ENCODE peak calls at places on chromosomes 5 and 9, in six cellular contexts. X is H1, Z is WTC11, M is GM23338, E is K562, N is HepG2. J is an unnamed sample.

GRCh38 chr5:159821541-159821940 is 94.7 kb upstream of the ADRA1B start:
- DNase-seq in N (no peak), M (no peak), X (no peak), Z (no peak), E (no peak), J (no peak)

GRCh38 chr5:107640568-107640967 is 30.2 kb downstream of the EFNA5 start:
- DNase-seq in Z (no peak), M (no peak), X (no peak), N (no peak), E (no peak), J (no peak)

GRCh38 chr5:151039665-151040064 is 19.3 kb downstream of the GPX3 start:
- DNase-seq in E (no peak), N (no peak), M (no peak), Z (no peak), X (no peak), J (no peak)

GRCh38 chr9:36780186-36780585 is 207.5 kb downstream of the MELK start:
- DNase-seq in M (no peak), N (no peak), E (no peak), X (no peak), Z (no peak), J (no peak)

GRCh38 chr9:137383453-137384115 is 39.4 kb downstream of the EXD3 start:
- DNase-seq in N (no peak), E (no peak), X (no peak), M (no peak), Z (peak), J (no peak)

GRCh38 chr9:136566899-136567298 is 21.1 kb upstream of the NOTCH1 start:
- DNase-seq in Z (no peak), N (no peak), M (no peak), X (no peak), E (no peak), J (no peak)

GRCh38 chr5:169344629-169345028 is 43.7 kb upstream of the SLIT3 start:
- DNase-seq in Z (no peak), M (no peak), X (no peak), N (no peak), E (no peak), J (no peak)

GRCh38 chr9:16321461-16322119 is 548.9 kb downstream of the BNC2 start:
- DNase-seq in E (no peak), Z (no peak), X (no peak), M (no peak), N (no peak), J (no peak)

GRCh38 chr5:35202319-35203111 is 27.8 kb downstream of the PRLR start:
- DNase-seq in M (peak), Z (peak), N (peak), E (peak), X (peak), J (no peak)

GRCh38 chr5:51389582-51390463 is 6.6 kb downstream of the ISL1 start:
- DNase-seq in X (no peak), M (peak), N (no peak), Z (peak), E (no peak), J (no peak)

GRCh38 chr9:5393497-5393896 is 44.2 kb downstream of the PLGRKT start:
- DNase-seq in X (no peak), Z (no peak), M (no peak), N (no peak), E (no peak), J (no peak)

GRCh38 chr9:14351206-14351605 is 37.3 kb upstream of the NFIB start:
- DNase-seq in X (no peak), Z (no peak), N (no peak), E (no peak), M (no peak), J (no peak)

GRCh38 chr9:96495341-96495740 is 45.4 kb downstream of the HABP4 start:
- DNase-seq in M (no peak), N (no peak), E (no peak), X (no peak), Z (no peak), J (no peak)

GRCh38 chr5:65790371-65791163 is 68.6 kb downstream of the NLN start:
- DNase-seq in X (no peak), E (no peak), N (no peak), Z (no peak), M (no peak), J (no peak)

GRCh38 chr5:143003328-143003636 is 233.1 kb downstream of the ARHGAP26 start:
- DNase-seq in E (no peak), M (no peak), Z (no peak), N (no peak), X (no peak), J (no peak)
- TF ChIP-seq CREB1 in E (no peak), M (no peak), Z (no peak), N (no peak), X (no peak), J (no peak)

GRCh38 chr5:128536861-128537305 is 1.2 kb downstream of the FBN2 start:
- DNase-seq in X (no peak), M (peak), Z (peak), E (no peak), N (no peak), J (no peak)

GRCh38 chr5:128534729-128535128 is 3.3 kb downstream of the FBN2 start:
- DNase-seq in M (no peak), Z (no peak), E (no peak), N (no peak), X (no peak), J (no peak)

GRCh38 chr5:128537306-128537998 is 593 bp downstream of the FBN2 start:
- DNase-seq in X (no peak), E (no peak), N (no peak), M (peak), Z (peak), J (no peak)

GRCh38 chr5:128536229-128536860 is 1.7 kb downstream of the FBN2 start:
- DNase-seq in E (no peak), X (no peak), M (peak), N (no peak), Z (peak), J (no peak)

DNA sequence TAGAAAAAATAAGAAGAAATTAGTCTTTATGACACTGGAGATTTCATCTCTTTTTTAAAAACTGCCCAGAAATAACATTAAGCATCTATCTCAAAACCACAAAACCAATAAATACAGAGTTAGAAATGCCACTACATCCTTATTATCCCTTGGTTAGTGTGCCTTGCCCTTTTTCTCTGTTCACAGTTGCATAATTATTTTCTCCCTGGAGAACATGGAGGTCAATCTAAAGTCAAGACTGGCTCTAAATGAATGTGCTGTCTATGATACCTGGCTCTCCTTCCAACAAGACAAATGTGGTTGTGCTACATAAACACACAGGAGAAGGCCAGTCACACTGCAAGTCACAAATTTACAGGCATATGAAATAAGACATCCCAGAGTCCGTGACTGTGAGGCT is 2.8 kb downstream of the FBN2 start:
- DNase-seq in E (no peak), M (no peak), N (no peak), X (no peak), Z (no peak), J (no peak)
- TF ChIP-seq CREB1 in E (no peak), M (no peak), N (no peak), X (no peak), Z (no peak), J (no peak)

GRCh38 chr5:10334830-10335229 is 18.7 kb upstream of the MARCHF6 start:
- DNase-seq in X (no peak), M (no peak), N (no peak), E (no peak), Z (no peak), J (no peak)
- TF ChIP-seq CREB1 in X (no peak), M (no peak), N (no peak), E (no peak), Z (no peak), J (no peak)

GRCh38 chr5:123429993-123430392 is 6.8 kb upstream of the CEP120 start:
- DNase-seq in Z (no peak), X (no peak), N (peak), M (no peak), E (no peak), J (no peak)
- TF ChIP-seq CREB1 in Z (no peak), X (no peak), N (no peak), M (no peak), E (no peak), J (no peak)

GRCh38 chr5:172958268-172959046 is 767 bp upstream of the RPL26L1 start:
- DNase-seq in E (peak), Z (peak), N (peak), X (peak), M (peak), J (no peak)
- TF ChIP-seq CREB1 in E (no peak), Z (no peak), N (no peak), X (no peak), M (no peak), J (no peak)

GRCh38 chr9:20353931-20354652 is 268.2 kb downstream of the MLLT3 start:
- DNase-seq in N (no peak), X (no peak), M (no peak), Z (no peak), E (no peak), J (no peak)
- TF ChIP-seq CREB1 in N (no peak), X (no peak), M (no peak), Z (no peak), E (no peak), J (peak)

GRCh38 chr5:42995152-42995751 is 44.9 kb downstream of the ANXA2R start:
- DNase-seq in M (no peak), N (no peak), Z (no peak), X (no peak), E (no peak), J (no peak)
- TF ChIP-seq CREB1 in M (no peak), N (no peak), Z (no peak), X (no peak), E (no peak), J (no peak)

GRCh38 chr5:18305288-18305899 is 671.1 kb downstream of the TAF11L14 start:
- DNase-seq in E (peak), M (peak), Z (peak), X (no peak), N (peak), J (no peak)
- TF ChIP-seq CREB1 in E (no peak), M (no peak), Z (no peak), X (no peak), N (no peak), J (no peak)

GRCh38 chr5:164000819-164001218 is 495.4 kb downstream of the MAT2B start:
- DNase-seq in X (no peak), M (no peak), E (no peak), N (no peak), Z (no peak), J (no peak)
- TF ChIP-seq CREB1 in X (no peak), M (no peak), E (no peak), N (no peak), Z (no peak), J (no peak)

GRCh38 chr9:133754187-133754586 is 16.0 kb upstream of the SARDH start:
- DNase-seq in E (no peak), M (no peak), N (no peak), X (no peak), Z (no peak), J (no peak)
- TF ChIP-seq CREB1 in E (no peak), M (no peak), N (no peak), X (no peak), Z (no peak), J (no peak)